ENCODE peak calls at places on chromosome 10, in nine cellular contexts. N, V, M, K, P, Y, R, O and T are unnamed samples.

GRCh38 chr10:132452216-132452650 is 55.2 kb downstream of the PWWP2B start:
- DNase-seq in N (no peak), V (peak; percentile 79), M (peak; percentile 41), K (no peak), P (no peak), Y (no peak), R (no peak), O (no peak), T (no peak)

GRCh38 chr10:60290558-60290957 is 99.1 kb downstream of the ANK3 start:
- DNase-seq in N (no peak), V (no peak), M (no peak), K (no peak), P (no peak), Y (no peak), R (no peak), O (peak; percentile 43), T (no peak)

GRCh38 chr10:70584366-70584765 is 18.2 kb downstream of the PRF1 start:
- DNase-seq in N (no peak), V (no peak), M (no peak), K (no peak), P (no peak), Y (no peak), R (no peak), O (no peak), T (no peak)

GRCh38 chr10:97291357-97292096 is 910 bp downstream of the ARHGAP19 start:
- DNase-seq in N (no peak), V (no peak), M (no peak), K (no peak), P (no peak), Y (no peak), R (no peak), O (no peak), T (no peak)

GRCh38 chr10:116836902-116837513 is 12.3 kb upstream of the ENO4 start:
- DNase-seq in N (no peak), V (no peak), M (no peak), K (no peak), P (no peak), Y (no peak), R (no peak), O (no peak), T (no peak)

GRCh38 chr10:82191653-82192052 is 316.7 kb downstream of the NRG3 start:
- DNase-seq in N (no peak), V (no peak), M (no peak), K (no peak), P (no peak), Y (no peak), R (no peak), O (no peak), T (no peak)

GRCh38 chr10:91088300-91089140 is 131.9 kb upstream of the PCGF5 start:
- DNase-seq in N (peak; percentile 8), V (no peak), M (no peak), K (peak; percentile 27), P (no peak), Y (no peak), R (no peak), O (no peak), T (no peak)

GRCh38 chr10:7826971-7827370 is 8.7 kb downstream of the TAF3 start:
- DNase-seq in N (peak; percentile 60), V (no peak), M (no peak), K (peak; percentile 19), P (no peak), Y (no peak), R (no peak), O (no peak), T (no peak)

GRCh38 chr10:122239578-122240257 is 31.4 kb upstream of the BTBD16 start:
- DNase-seq in N (no peak), V (no peak), M (no peak), K (peak; percentile 79), P (no peak), Y (no peak), R (no peak), O (no peak), T (no peak)